ENCODE peak calls at places on chromosome 21, in ten cellular contexts. One of them, this sample, is unnamed.

GRCh38 chr21:32457360-32457840 is 44.9 kb downstream of the EVA1C start:
- DNase-seq in heart left ventricle: peak
- DNase-seq in adrenal gland: peak
- DNase-seq in stomach: peak
- DNase-seq in PC-3: peak
- DNase-seq in fibroblast of villous mesenchyme: peak
- DNase-seq in psoas muscle: peak
- DNase-seq in CD4-positive, alpha-beta memory T cell: no peak
- DNase-seq in choroid plexus epithelial cell: peak
- DNase-seq in neural progenitor cell: no peak
- DNase-seq in this sample: peak

GRCh38 chr21:35026617-35027557 is 22.2 kb downstream of the RUNX1 start:
- DNase-seq in choroid plexus epithelial cell: peak
- DNase-seq in heart left ventricle: peak
- DNase-seq in psoas muscle: peak
- DNase-seq in fibroblast of villous mesenchyme: peak
- DNase-seq in PC-3: no peak
- DNase-seq in neural progenitor cell: peak
- DNase-seq in stomach: peak
- DNase-seq in adrenal gland: peak
- DNase-seq in CD4-positive, alpha-beta memory T cell: peak
- DNase-seq in this sample: no peak

GRCh38 chr21:23021481-23021880 is 2023.3 kb downstream of the NCAM2 start:
- DNase-seq in neural progenitor cell: no peak
- DNase-seq in stomach: no peak
- DNase-seq in CD4-positive, alpha-beta memory T cell: no peak
- DNase-seq in choroid plexus epithelial cell: no peak
- DNase-seq in heart left ventricle: no peak
- DNase-seq in fibroblast of villous mesenchyme: no peak
- DNase-seq in adrenal gland: no peak
- DNase-seq in PC-3: no peak
- DNase-seq in psoas muscle: peak
- DNase-seq in this sample: no peak

GRCh38 chr21:45427331-45428271 is 22.6 kb downstream of the COL18A1 start:
- DNase-seq in heart left ventricle: no peak
- DNase-seq in choroid plexus epithelial cell: peak
- DNase-seq in adrenal gland: peak
- DNase-seq in neural progenitor cell: peak
- DNase-seq in stomach: peak
- DNase-seq in CD4-positive, alpha-beta memory T cell: no peak
- DNase-seq in fibroblast of villous mesenchyme: peak
- DNase-seq in PC-3: peak
- DNase-seq in psoas muscle: peak
- DNase-seq in this sample: no peak

GRCh38 chr21:45076245-45076661 is 1.9 kb downstream of the ADARB1 start:
- DNase-seq in stomach: peak
- DNase-seq in neural progenitor cell: peak
- DNase-seq in heart left ventricle: no peak
- DNase-seq in adrenal gland: no peak
- DNase-seq in psoas muscle: no peak
- DNase-seq in CD4-positive, alpha-beta memory T cell: no peak
- DNase-seq in choroid plexus epithelial cell: peak
- DNase-seq in PC-3: peak
- DNase-seq in fibroblast of villous mesenchyme: peak
- DNase-seq in this sample: no peak

GRCh38 chr21:37233551-37234146 is 33.5 kb downstream of the VPS26C start:
- DNase-seq in psoas muscle: no peak
- DNase-seq in choroid plexus epithelial cell: no peak
- DNase-seq in CD4-positive, alpha-beta memory T cell: no peak
- DNase-seq in PC-3: no peak
- DNase-seq in adrenal gland: no peak
- DNase-seq in fibroblast of villous mesenchyme: no peak
- DNase-seq in stomach: no peak
- DNase-seq in neural progenitor cell: no peak
- DNase-seq in heart left ventricle: no peak
- DNase-seq in this sample: no peak

GRCh38 chr21:31517664-31518402 is 141.7 kb upstream of the SOD1 start:
- DNase-seq in choroid plexus epithelial cell: no peak
- DNase-seq in PC-3: no peak
- DNase-seq in neural progenitor cell: no peak
- DNase-seq in fibroblast of villous mesenchyme: no peak
- DNase-seq in heart left ventricle: no peak
- DNase-seq in stomach: no peak
- DNase-seq in CD4-positive, alpha-beta memory T cell: no peak
- DNase-seq in psoas muscle: no peak
- DNase-seq in adrenal gland: no peak
- DNase-seq in this sample: no peak

GRCh38 chr21:17688912-17689874 is 76.5 kb upstream of the BTG3 start:
- DNase-seq in psoas muscle: no peak
- DNase-seq in CD4-positive, alpha-beta memory T cell: peak
- DNase-seq in fibroblast of villous mesenchyme: peak
- DNase-seq in neural progenitor cell: no peak
- DNase-seq in heart left ventricle: peak
- DNase-seq in adrenal gland: no peak
- DNase-seq in stomach: peak
- DNase-seq in PC-3: peak
- DNase-seq in choroid plexus epithelial cell: peak
- DNase-seq in this sample: no peak

GRCh38 chr21:33374080-33374873 is 28.9 kb upstream of the IFNGR2 start:
- DNase-seq in fibroblast of villous mesenchyme: peak
- DNase-seq in neural progenitor cell: peak
- DNase-seq in adrenal gland: peak
- DNase-seq in choroid plexus epithelial cell: peak
- DNase-seq in psoas muscle: no peak
- DNase-seq in stomach: peak
- DNase-seq in CD4-positive, alpha-beta memory T cell: peak
- DNase-seq in PC-3: peak
- DNase-seq in heart left ventricle: peak
- DNase-seq in this sample: peak

GRCh38 chr21:34517491-34518245 is 5.7 kb upstream of the KCNE1 start:
- DNase-seq in adrenal gland: no peak
- DNase-seq in stomach: no peak
- DNase-seq in neural progenitor cell: peak
- DNase-seq in choroid plexus epithelial cell: peak
- DNase-seq in heart left ventricle: no peak
- DNase-seq in CD4-positive, alpha-beta memory T cell: no peak
- DNase-seq in psoas muscle: no peak
- DNase-seq in PC-3: peak
- DNase-seq in fibroblast of villous mesenchyme: no peak
- DNase-seq in this sample: no peak

GRCh38 chr21:30592140-30592539 is at the start of gene KRTAP6-3:
- DNase-seq in CD4-positive, alpha-beta memory T cell: no peak
- DNase-seq in choroid plexus epithelial cell: no peak
- DNase-seq in psoas muscle: no peak
- DNase-seq in PC-3: no peak
- DNase-seq in neural progenitor cell: no peak
- DNase-seq in fibroblast of villous mesenchyme: no peak
- DNase-seq in stomach: no peak
- DNase-seq in adrenal gland: no peak
- DNase-seq in heart left ventricle: no peak
- DNase-seq in this sample: no peak

GRCh38 chr21:37668462-37669239 is 247.6 kb downstream of the KCNJ6 start:
- DNase-seq in fibroblast of villous mesenchyme: no peak
- DNase-seq in PC-3: no peak
- DNase-seq in neural progenitor cell: no peak
- DNase-seq in adrenal gland: no peak
- DNase-seq in stomach: no peak
- DNase-seq in choroid plexus epithelial cell: no peak
- DNase-seq in CD4-positive, alpha-beta memory T cell: no peak
- DNase-seq in heart left ventricle: no peak
- DNase-seq in psoas muscle: no peak
- DNase-seq in this sample: no peak

GRCh38 chr21:37758997-37759396 is 157.3 kb downstream of the KCNJ6 start:
- DNase-seq in CD4-positive, alpha-beta memory T cell: no peak
- DNase-seq in heart left ventricle: no peak
- DNase-seq in adrenal gland: peak
- DNase-seq in choroid plexus epithelial cell: peak
- DNase-seq in stomach: peak
- DNase-seq in psoas muscle: no peak
- DNase-seq in PC-3: peak
- DNase-seq in neural progenitor cell: peak
- DNase-seq in fibroblast of villous mesenchyme: peak
- DNase-seq in this sample: no peak

GRCh38 chr21:34320006-34320405 is 43.8 kb upstream of the KCNE2 start:
- DNase-seq in adrenal gland: no peak
- DNase-seq in CD4-positive, alpha-beta memory T cell: no peak
- DNase-seq in fibroblast of villous mesenchyme: peak
- DNase-seq in PC-3: no peak
- DNase-seq in choroid plexus epithelial cell: no peak
- DNase-seq in stomach: no peak
- DNase-seq in neural progenitor cell: no peak
- DNase-seq in psoas muscle: no peak
- DNase-seq in heart left ventricle: no peak
- DNase-seq in this sample: no peak

GRCh38 chr21:46208761-46209721 is 19.5 kb downstream of the LSS start:
- DNase-seq in PC-3: no peak
- DNase-seq in psoas muscle: no peak
- DNase-seq in fibroblast of villous mesenchyme: no peak
- DNase-seq in heart left ventricle: no peak
- DNase-seq in adrenal gland: peak
- DNase-seq in choroid plexus epithelial cell: no peak
- DNase-seq in neural progenitor cell: no peak
- DNase-seq in CD4-positive, alpha-beta memory T cell: no peak
- DNase-seq in stomach: no peak
- DNase-seq in this sample: no peak

DNA sequence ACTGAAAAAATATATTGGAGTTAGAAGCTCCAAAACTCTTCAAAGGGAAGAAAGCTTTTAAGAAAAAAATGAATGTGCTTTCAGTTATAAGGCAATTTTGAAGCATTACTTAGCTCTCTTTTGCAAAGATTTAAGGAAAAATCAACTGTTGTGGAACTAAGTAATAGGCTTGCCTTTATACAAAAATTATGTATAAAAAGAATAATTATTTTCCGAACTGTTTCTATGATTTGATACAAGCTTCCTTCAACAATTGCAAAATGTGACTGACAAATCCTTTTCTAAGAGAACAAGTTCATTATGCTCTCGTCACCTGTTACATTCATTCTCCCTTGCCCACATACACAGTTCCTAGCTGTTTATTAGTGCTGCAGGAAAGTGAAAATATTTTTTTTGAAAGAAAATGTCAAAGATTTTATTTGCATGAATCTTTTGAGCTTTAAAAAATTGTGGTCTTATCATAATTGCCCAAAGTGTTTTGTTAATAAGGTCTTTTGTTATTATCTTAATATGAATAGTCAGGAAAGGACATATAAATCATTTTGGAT is 466.2 kb downstream of the USP25 start:
- DNase-seq in choroid plexus epithelial cell: peak
- DNase-seq in CD4-positive, alpha-beta memory T cell: no peak
- DNase-seq in PC-3: no peak
- DNase-seq in stomach: no peak
- DNase-seq in heart left ventricle: no peak
- DNase-seq in psoas muscle: no peak
- DNase-seq in neural progenitor cell: no peak
- DNase-seq in adrenal gland: no peak
- DNase-seq in fibroblast of villous mesenchyme: no peak
- DNase-seq in this sample: no peak
- H3K4me3 ChIP-seq in choroid plexus epithelial cell: peak
- H3K4me3 ChIP-seq in CD4-positive, alpha-beta memory T cell: no peak
- H3K4me3 ChIP-seq in PC-3: peak
- H3K4me3 ChIP-seq in stomach: peak
- H3K4me3 ChIP-seq in heart left ventricle: peak
- H3K4me3 ChIP-seq in psoas muscle: peak
- H3K4me3 ChIP-seq in neural progenitor cell: no peak
- H3K4me3 ChIP-seq in adrenal gland: no peak
- H3K4me3 ChIP-seq in fibroblast of villous mesenchyme: peak
- H3K4me3 ChIP-seq in this sample: peak

GRCh38 chr21:24939288-24939687 is 668.0 kb downstream of the MRPL39 start:
- DNase-seq in choroid plexus epithelial cell: no peak
- DNase-seq in stomach: peak
- DNase-seq in psoas muscle: no peak
- DNase-seq in PC-3: no peak
- DNase-seq in heart left ventricle: no peak
- DNase-seq in neural progenitor cell: no peak
- DNase-seq in adrenal gland: peak
- DNase-seq in CD4-positive, alpha-beta memory T cell: no peak
- DNase-seq in fibroblast of villous mesenchyme: no peak
- DNase-seq in this sample: peak
- H3K4me3 ChIP-seq in choroid plexus epithelial cell: no peak
- H3K4me3 ChIP-seq in stomach: no peak
- H3K4me3 ChIP-seq in psoas muscle: no peak
- H3K4me3 ChIP-seq in PC-3: no peak
- H3K4me3 ChIP-seq in heart left ventricle: no peak
- H3K4me3 ChIP-seq in neural progenitor cell: no peak
- H3K4me3 ChIP-seq in adrenal gland: no peak
- H3K4me3 ChIP-seq in CD4-positive, alpha-beta memory T cell: no peak
- H3K4me3 ChIP-seq in fibroblast of villous mesenchyme: no peak
- H3K4me3 ChIP-seq in this sample: no peak

GRCh38 chr21:14771587-14771986 is 225.5 kb upstream of the SAMSN1 start:
- DNase-seq in PC-3: no peak
- DNase-seq in adrenal gland: no peak
- DNase-seq in fibroblast of villous mesenchyme: no peak
- DNase-seq in neural progenitor cell: no peak
- DNase-seq in stomach: no peak
- DNase-seq in choroid plexus epithelial cell: no peak
- DNase-seq in CD4-positive, alpha-beta memory T cell: no peak
- DNase-seq in psoas muscle: no peak
- DNase-seq in heart left ventricle: no peak
- DNase-seq in this sample: no peak
- H3K4me3 ChIP-seq in PC-3: no peak
- H3K4me3 ChIP-seq in adrenal gland: no peak
- H3K4me3 ChIP-seq in fibroblast of villous mesenchyme: no peak
- H3K4me3 ChIP-seq in neural progenitor cell: no peak
- H3K4me3 ChIP-seq in stomach: no peak
- H3K4me3 ChIP-seq in choroid plexus epithelial cell: no peak
- H3K4me3 ChIP-seq in CD4-positive, alpha-beta memory T cell: no peak
- H3K4me3 ChIP-seq in psoas muscle: no peak
- H3K4me3 ChIP-seq in heart left ventricle: no peak
- H3K4me3 ChIP-seq in this sample: no peak

GRCh38 chr21:39804264-39804663 is 59.3 kb downstream of the IGSF5 start:
- DNase-seq in CD4-positive, alpha-beta memory T cell: no peak
- DNase-seq in PC-3: no peak
- DNase-seq in fibroblast of villous mesenchyme: no peak
- DNase-seq in heart left ventricle: no peak
- DNase-seq in stomach: no peak
- DNase-seq in adrenal gland: no peak
- DNase-seq in choroid plexus epithelial cell: no peak
- DNase-seq in psoas muscle: no peak
- DNase-seq in neural progenitor cell: no peak
- DNase-seq in this sample: no peak

GRCh38 chr21:39805983-39806382 is 61.0 kb downstream of the IGSF5 start:
- DNase-seq in fibroblast of villous mesenchyme: no peak
- DNase-seq in neural progenitor cell: no peak
- DNase-seq in psoas muscle: no peak
- DNase-seq in stomach: no peak
- DNase-seq in heart left ventricle: no peak
- DNase-seq in adrenal gland: no peak
- DNase-seq in choroid plexus epithelial cell: no peak
- DNase-seq in CD4-positive, alpha-beta memory T cell: no peak
- DNase-seq in PC-3: peak
- DNase-seq in this sample: peak

GRCh38 chr21:39803393-39803792 is 58.4 kb downstream of the IGSF5 start:
- DNase-seq in fibroblast of villous mesenchyme: no peak
- DNase-seq in neural progenitor cell: no peak
- DNase-seq in choroid plexus epithelial cell: no peak
- DNase-seq in PC-3: no peak
- DNase-seq in stomach: no peak
- DNase-seq in psoas muscle: no peak
- DNase-seq in adrenal gland: no peak
- DNase-seq in heart left ventricle: no peak
- DNase-seq in CD4-positive, alpha-beta memory T cell: no peak
- DNase-seq in this sample: peak

GRCh38 chr21:39809936-39810335 is 57.3 kb upstream of the PCP4 start:
- DNase-seq in adrenal gland: no peak
- DNase-seq in psoas muscle: no peak
- DNase-seq in PC-3: no peak
- DNase-seq in choroid plexus epithelial cell: no peak
- DNase-seq in CD4-positive, alpha-beta memory T cell: no peak
- DNase-seq in stomach: no peak
- DNase-seq in fibroblast of villous mesenchyme: no peak
- DNase-seq in heart left ventricle: no peak
- DNase-seq in neural progenitor cell: no peak
- DNase-seq in this sample: no peak

GRCh38 chr21:39807738-39808137 is 59.5 kb upstream of the PCP4 start:
- DNase-seq in fibroblast of villous mesenchyme: no peak
- DNase-seq in stomach: no peak
- DNase-seq in heart left ventricle: no peak
- DNase-seq in psoas muscle: no peak
- DNase-seq in choroid plexus epithelial cell: no peak
- DNase-seq in neural progenitor cell: no peak
- DNase-seq in CD4-positive, alpha-beta memory T cell: no peak
- DNase-seq in PC-3: no peak
- DNase-seq in adrenal gland: no peak
- DNase-seq in this sample: peak
- H3K4me3 ChIP-seq in fibroblast of villous mesenchyme: no peak
- H3K4me3 ChIP-seq in stomach: no peak
- H3K4me3 ChIP-seq in heart left ventricle: no peak
- H3K4me3 ChIP-seq in psoas muscle: no peak
- H3K4me3 ChIP-seq in choroid plexus epithelial cell: no peak
- H3K4me3 ChIP-seq in neural progenitor cell: no peak
- H3K4me3 ChIP-seq in CD4-positive, alpha-beta memory T cell: no peak
- H3K4me3 ChIP-seq in PC-3: no peak
- H3K4me3 ChIP-seq in adrenal gland: no peak
- H3K4me3 ChIP-seq in this sample: peak